ENCODE peak calls at places on chromosome 1, in six cellular contexts. G is aorta; Z is neural progenitor cell; C is lung; B is body of pancreas; N is naive thymus-derived CD4-positive, alpha-beta T cell. T is an unnamed sample.

GRCh38 chr1:203628185-203628996 is 1.8 kb downstream of the ATP2B4 start:
- DNase-seq in G (peak; percentile 74), Z (peak; percentile 89), C (peak; percentile 58), B (peak; percentile 26), N (no peak), T (peak; percentile 84)

GRCh38 chr1:64733576-64734288 is 11.1 kb upstream of the RAVER2 start:
- DNase-seq in G (no peak), Z (no peak), C (no peak), B (no peak), N (no peak), T (no peak)

GRCh38 chr1:221729771-221730170 is 12.1 kb downstream of the DUSP10 start:
- DNase-seq in G (no peak), Z (no peak), C (no peak), B (no peak), N (no peak), T (no peak)

GRCh38 chr1:212254853-212255363 is 30.3 kb upstream of the PPP2R5A start:
- DNase-seq in G (no peak), Z (no peak), C (no peak), B (no peak), N (peak; percentile 18), T (no peak)

GRCh38 chr1:26155370-26156284 is 3.3 kb upstream of the FAM110D start:
- DNase-seq in G (peak; percentile 34), Z (no peak), C (no peak), B (no peak), N (no peak), T (peak; percentile 64)

GRCh38 chr1:7290971-7291970 is 479.8 kb upstream of the VAMP3 start:
- DNase-seq in G (peak; percentile 76), Z (no peak), C (peak; percentile 28), B (no peak), N (no peak), T (no peak)

GRCh38 chr1:169941982-169942830 is 48.5 kb upstream of the SCYL3 start:
- DNase-seq in G (no peak), Z (no peak), C (no peak), B (no peak), N (no peak), T (no peak)

GRCh38 chr1:211135342-211135950 is 1.5 kb upstream of the KCNH1 start:
- DNase-seq in G (no peak), Z (peak; percentile 44), C (no peak), B (no peak), N (no peak), T (no peak)

GRCh38 chr1:72371259-72372035 is 89.1 kb upstream of the NEGR1 start:
- DNase-seq in G (no peak), Z (no peak), C (no peak), B (no peak), N (no peak), T (no peak)

GRCh38 chr1:109368464-109368863 is 29.3 kb downstream of the SORT1 start:
- DNase-seq in G (no peak), Z (no peak), C (no peak), B (no peak), N (no peak), T (no peak)

GRCh38 chr1:178541829-178542553 is 29.1 kb downstream of the TEX35 start:
- DNase-seq in G (peak; percentile 69), Z (peak; percentile 53), C (peak; percentile 62), B (peak; percentile 66), N (peak; percentile 14), T (no peak)

GRCh38 chr1:80987106-80987505 is 813.6 kb upstream of the ADGRL2 start:
- DNase-seq in G (no peak), Z (no peak), C (no peak), B (no peak), N (no peak), T (no peak)

GRCh38 chr1:179080866-179081695 is 789 bp upstream of the TOR3A start:
- DNase-seq in G (no peak), Z (peak; percentile 5), C (no peak), B (no peak), N (peak; percentile 75), T (no peak)

GRCh38 chr1:2553871-2554620 is 2.1 kb upstream of the TNFRSF14 start:
- DNase-seq in G (no peak), Z (no peak), C (no peak), B (no peak), N (no peak), T (no peak)

GRCh38 chr1:38009088-38009840 is 3.3 kb upstream of the UTP11 start:
- DNase-seq in G (peak; percentile 24), Z (peak; percentile 39), C (no peak), B (no peak), N (peak; percentile 35), T (no peak)

GRCh38 chr1:25797939-25798338 is 2.1 kb upstream of the SELENON start:
- DNase-seq in G (no peak), Z (peak; percentile 76), C (no peak), B (peak; percentile 50), N (no peak), T (no peak)

DNA sequence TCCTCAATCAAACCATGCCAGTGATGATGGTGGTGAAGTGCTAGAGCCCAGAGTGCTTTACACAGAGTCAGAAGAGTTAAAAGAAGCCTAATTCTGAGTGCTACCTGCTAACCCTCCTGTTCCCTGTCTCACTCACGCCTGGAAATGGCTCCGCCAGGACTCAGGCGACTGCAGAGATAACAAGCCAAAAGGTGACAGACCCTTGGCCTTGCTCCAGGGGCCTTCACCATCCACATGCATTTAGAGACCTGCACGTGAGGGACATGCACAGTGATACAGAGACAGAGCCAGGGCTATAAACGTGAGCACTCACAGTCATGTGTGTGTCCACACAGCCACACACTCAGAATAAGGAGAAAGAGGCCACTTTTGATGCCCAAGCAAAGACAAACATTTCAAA is 117.0 kb downstream of the EPHB2 start:
- DNase-seq in G (no peak), Z (no peak), C (no peak), B (no peak), N (no peak), T (no peak)
- H3K27ac ChIP-seq in G (no peak overlapping the region), Z (no peak overlapping the region), C (no peak overlapping the region), B (peak overlapping the region; percentile 82), N (no peak overlapping the region), T (no peak overlapping the region)

DNA sequence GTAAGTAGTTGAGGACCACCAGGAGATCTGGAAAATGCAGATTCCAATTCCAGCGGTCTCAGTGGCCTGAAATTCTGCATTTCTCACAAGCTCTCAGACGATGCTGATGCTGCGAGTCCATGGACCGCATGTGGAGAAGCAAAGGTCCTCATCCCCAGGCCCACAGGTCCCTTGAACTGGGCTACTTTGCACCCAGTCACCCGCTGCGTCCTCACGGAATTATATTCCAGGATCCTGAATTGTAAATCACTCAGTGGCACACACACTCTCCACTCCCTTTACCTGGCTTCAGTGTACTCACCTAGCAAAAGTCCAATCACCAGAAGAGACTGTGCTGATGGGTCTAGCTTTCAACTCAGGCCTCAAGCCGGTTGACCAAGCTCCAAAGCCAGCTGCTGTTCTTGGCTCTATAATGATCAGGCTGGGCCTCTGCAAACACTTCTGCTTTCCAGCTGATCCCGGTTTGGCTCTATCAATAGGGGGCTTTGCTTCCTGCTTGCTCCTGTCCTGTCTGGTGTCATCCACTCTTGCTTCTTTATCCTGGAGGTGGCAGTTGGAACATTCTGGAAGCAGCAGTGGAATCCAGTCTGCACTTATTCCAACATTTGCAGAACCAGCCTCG is 904 bp upstream of the RPL22 start:
- DNase-seq in G (no peak), Z (no peak), C (no peak), B (no peak), N (no peak), T (no peak)
- H3K4me3 ChIP-seq in G (peak overlapping the region; percentile 11), Z (peak overlapping the region; percentile 84), C (no peak overlapping the region), B (no peak overlapping the region), N (peak overlapping the region; percentile 79), T (peak overlapping the region; percentile 96)

GRCh38 chr1:226118357-226118756 is 55.8 kb downstream of the H3-3A start:
- DNase-seq in G (no peak), Z (no peak), C (no peak), B (no peak), N (no peak), T (no peak)
- H3K27ac ChIP-seq in G (no peak overlapping the region), Z (no peak overlapping the region), C (no peak overlapping the region), B (no peak overlapping the region), N (no peak overlapping the region), T (no peak overlapping the region)

DNA sequence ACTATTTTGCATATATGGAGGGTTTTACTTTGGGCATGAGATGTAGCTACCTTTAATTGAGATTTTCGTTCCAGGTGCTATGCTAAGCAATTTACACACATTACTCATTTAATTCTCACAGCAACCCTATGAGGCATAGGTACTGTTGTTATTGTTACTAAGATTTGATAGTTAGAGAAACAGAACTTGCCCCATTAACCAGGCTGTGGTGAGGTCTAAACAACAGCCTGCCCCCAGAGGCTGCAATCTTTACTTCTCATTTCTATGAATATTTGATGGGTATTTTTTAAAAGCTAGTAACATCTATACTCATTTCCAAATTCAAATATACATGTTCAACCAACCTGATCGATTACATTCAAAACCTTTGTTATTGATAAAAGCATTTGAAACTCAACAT is 155.6 kb downstream of the GALNT2 start:
- DNase-seq in G (no peak), Z (no peak), C (no peak), B (no peak), N (no peak), T (no peak)
- H3K4me3 ChIP-seq in G (no peak overlapping the region), Z (no peak overlapping the region), C (no peak overlapping the region), B (no peak overlapping the region), N (no peak overlapping the region), T (no peak overlapping the region)

GRCh38 chr1:183073320-183073719 is 50.1 kb downstream of the LAMC1 start:
- DNase-seq in G (no peak), Z (no peak), C (no peak), B (no peak), N (no peak), T (no peak)
- H3K27ac ChIP-seq in G (no peak overlapping the region), Z (no peak overlapping the region), C (no peak overlapping the region), B (no peak overlapping the region), N (no peak overlapping the region), T (no peak overlapping the region)

GRCh38 chr1:43388613-43389012 is 987 bp downstream of the MED8 start:
- DNase-seq in G (no peak), Z (no peak), C (no peak), B (no peak), N (no peak), T (no peak)

GRCh38 chr1:43388021-43388575 is 1.5 kb downstream of the MED8 start:
- DNase-seq in G (no peak), Z (no peak), C (no peak), B (no peak), N (no peak), T (no peak)

GRCh38 chr1:43389326-43390313 is at the start of the genes MED8 and SZT2:
- DNase-seq in G (peak; percentile 97), Z (peak; percentile 98), C (peak; percentile 98), B (peak; percentile 97), N (peak; percentile 88), T (peak; percentile 96)

GRCh38 chr1:43383449-43383848 is 6.2 kb downstream of the MED8 start:
- DNase-seq in G (no peak), Z (no peak), C (no peak), B (no peak), N (no peak), T (no peak)

DNA sequence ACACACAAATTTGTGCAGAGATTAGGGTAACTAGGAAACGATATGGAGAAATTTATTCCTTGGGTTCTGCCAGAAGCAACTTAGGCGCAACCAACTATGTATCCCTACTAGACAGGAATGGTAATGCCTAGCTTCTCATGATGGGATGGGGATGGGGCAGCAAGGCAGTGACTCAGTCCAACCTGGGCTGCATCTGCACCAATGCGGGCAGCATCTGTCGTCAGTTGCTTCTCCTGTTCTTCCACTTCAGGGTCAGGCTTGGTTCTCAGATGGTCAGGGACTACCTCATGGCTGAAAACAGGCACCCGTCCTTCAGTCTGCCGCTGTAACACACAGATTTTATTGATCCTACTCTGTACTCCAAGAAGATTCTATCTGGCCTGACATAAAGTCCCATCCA is 2.9 kb downstream of the MED8 start:
- DNase-seq in G (no peak), Z (no peak), C (no peak), B (no peak), N (no peak), T (no peak)
- H3K4me3 ChIP-seq in G (no peak overlapping the region), Z (no peak overlapping the region), C (no peak overlapping the region), B (no peak overlapping the region), N (no peak overlapping the region), T (no peak overlapping the region)

GRCh38 chr1:205802060-205802459 is 10.9 kb downstream of the SLC41A1 start:
- DNase-seq in G (no peak), Z (no peak), C (no peak), B (no peak), N (no peak), T (no peak)
- H3K27ac ChIP-seq in G (no peak overlapping the region), Z (no peak overlapping the region), C (peak overlapping the region; percentile 30), B (peak overlapping the region; percentile 86), N (no peak overlapping the region), T (no peak overlapping the region)